ENCODE peak calls at places on chromosomes 16 and 17, in seven cellular contexts. H is mesenchymal stem cell, U is neuronal stem cell, F is IMR-90, W is H9, K is trophoblast cell, S is H1. G is an unnamed sample.

GRCh38 chr16:34803683-34804416 is 1344.4 kb downstream of the TP53TG3F start:
- DNase-seq in H (no peak), U (no peak), F (no peak), W (no peak), K (no peak), S (no peak), G (no peak)

GRCh38 chr16:56355221-56355620 is 70.1 kb downstream of the AMFR start:
- DNase-seq in H (no peak), U (no peak), F (no peak), W (no peak), K (no peak), S (no peak), G (no peak)

GRCh38 chr16:54655171-54655590 is 275.5 kb upstream of the IRX5 start:
- DNase-seq in H (no peak), U (no peak), F (no peak), W (no peak), K (no peak), S (no peak), G (peak; percentile 39)

GRCh38 chr16:11836653-11837244 is 14.6 kb downstream of the RSL1D1 start:
- DNase-seq in H (peak; percentile 57), U (no peak), F (peak; percentile 87), W (no peak), K (peak; percentile 51), S (peak; percentile 29), G (peak; percentile 86)

GRCh38 chr17:3913531-3914318 is 2.5 kb downstream of the P2RX1 start:
- DNase-seq in H (peak; percentile 80), U (peak; percentile 74), F (peak; percentile 76), W (peak; percentile 94), K (peak; percentile 76), S (peak; percentile 58), G (peak; percentile 78)

GRCh38 chr17:7809086-7809790 is 24.8 kb upstream of the KDM6B start:
- DNase-seq in H (no peak), U (no peak), F (no peak), W (no peak), K (no peak), S (no peak), G (no peak)

GRCh38 chr17:17024778-17025300 is 17.4 kb upstream of the MPRIP start:
- DNase-seq in H (no peak), U (no peak), F (no peak), W (no peak), K (no peak), S (no peak), G (no peak)

GRCh38 chr17:83008526-83008925 is 70.9 kb upstream of the METRNL start:
- DNase-seq in H (no peak), U (no peak), F (no peak), W (no peak), K (no peak), S (no peak), G (no peak)

GRCh38 chr16:1090620-1091587 is 5.1 kb downstream of the C1QTNF8 start:
- DNase-seq in H (no peak), U (no peak), F (no peak), W (no peak), K (no peak), S (no peak), G (no peak)

GRCh38 chr17:41160648-41161047 is at the start of gene KRTAP4-4:
- DNase-seq in H (no peak), U (no peak), F (no peak), W (no peak), K (no peak), S (no peak), G (no peak)

GRCh38 chr17:22233382-22233781 is 541.1 kb downstream of the KCNJ18 start:
- DNase-seq in H (no peak), U (no peak), F (no peak), W (no peak), K (no peak), S (no peak), G (peak; percentile 19)

GRCh38 chr17:43536236-43537088 is 9.7 kb downstream of the ETV4 start:
- DNase-seq in H (peak; percentile 83), U (no peak), F (peak; percentile 71), W (peak; percentile 46), K (peak; percentile 94), S (no peak), G (peak; percentile 82)

GRCh38 chr17:72270530-72270929 is 149.7 kb downstream of the SOX9 start:
- DNase-seq in H (peak; percentile 1), U (no peak), F (peak; percentile 3), W (no peak), K (no peak), S (no peak), G (no peak)

GRCh38 chr17:76868669-76869208 is 535 bp downstream of the MGAT5B start:
- DNase-seq in H (no peak), U (no peak), F (no peak), W (no peak), K (peak; percentile 59), S (no peak), G (no peak)

GRCh38 chr17:9473716-9474115 is 101.9 kb downstream of the STX8 start:
- DNase-seq in H (peak; percentile 16), U (no peak), F (peak; percentile 49), W (no peak), K (peak; percentile 55), S (no peak), G (no peak)

GRCh38 chr17:66441012-66441703 is 138.7 kb downstream of the PRKCA start:
- DNase-seq in H (no peak), U (no peak), F (no peak), W (no peak), K (peak; percentile 38), S (no peak), G (no peak)

GRCh38 chr17:44587339-44587738 is 30.1 kb downstream of the FZD2 start:
- DNase-seq in H (peak; percentile 97), U (no peak), F (peak; percentile 91), W (peak; percentile 78), K (peak; percentile 92), S (no peak), G (peak; percentile 98)

GRCh38 chr17:49928826-49929475 is 40.0 kb upstream of the DLX4 start:
- DNase-seq in H (no peak), U (no peak), F (peak; percentile 17), W (no peak), K (no peak), S (no peak), G (peak; percentile 74)

GRCh38 chr16:593807-594206 is 3.9 kb downstream of the RAB40C start:
- DNase-seq in H (no peak), U (no peak), F (no peak), W (no peak), K (no peak), S (no peak), G (no peak)

DNA sequence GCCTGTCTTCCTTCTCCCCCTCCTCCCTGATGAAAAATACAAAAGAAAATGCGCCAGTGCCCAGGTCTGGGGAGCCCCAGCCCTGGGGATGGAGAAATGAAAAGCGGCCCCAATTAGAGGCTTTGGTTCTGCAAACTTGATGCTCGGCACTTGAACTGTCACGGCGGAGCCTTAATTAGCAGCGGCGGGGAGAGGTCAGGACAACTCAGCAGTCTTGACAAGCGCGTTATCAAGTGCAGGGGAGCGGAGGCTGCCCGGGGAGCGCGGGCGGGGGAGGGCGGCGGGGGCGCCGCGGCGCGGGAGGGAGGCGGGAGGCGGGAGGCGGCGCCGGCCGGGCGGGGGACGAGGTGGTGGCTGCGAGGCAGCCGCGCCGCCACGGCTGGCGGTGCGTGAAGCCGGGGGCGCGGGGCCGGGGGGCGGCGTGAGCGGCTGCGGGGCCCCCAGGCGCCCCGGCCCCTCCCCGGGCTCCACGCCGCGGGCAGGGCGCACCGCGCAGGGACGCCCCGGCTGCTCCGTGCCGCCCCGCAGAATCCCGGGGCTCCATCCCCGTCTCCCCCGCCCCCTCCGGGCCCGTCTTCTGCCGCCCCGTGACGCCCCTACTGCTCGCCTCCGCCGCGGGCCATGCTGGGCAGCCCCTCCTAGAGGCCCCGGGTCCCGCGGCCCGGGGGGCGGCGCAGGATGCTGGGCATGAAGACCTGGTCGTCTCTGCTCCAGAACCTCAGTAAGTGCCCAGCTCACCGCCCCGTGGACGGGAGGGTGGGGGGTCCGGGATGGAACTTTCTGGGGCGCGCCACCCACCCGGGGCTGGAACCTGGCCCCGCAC is 150.5 kb upstream of the GSE1 start:
- DNase-seq in H (peak; percentile 41), U (peak; percentile 49), F (no peak), W (no peak), K (peak; percentile 21), S (no peak), G (peak; percentile 57)
- H3K4me1 ChIP-seq in H (peaks cover 71% of the 10 kb centered on the region), U (peaks cover 51% of the 10 kb centered on the region), F (peaks cover 33% of the 10 kb centered on the region), W (peaks cover 8% of the 10 kb centered on the region), K (peaks cover 35% of the 10 kb centered on the region), S (peaks cover 33% of the 10 kb centered on the region), G (peaks cover 13% of the 10 kb centered on the region)

DNA sequence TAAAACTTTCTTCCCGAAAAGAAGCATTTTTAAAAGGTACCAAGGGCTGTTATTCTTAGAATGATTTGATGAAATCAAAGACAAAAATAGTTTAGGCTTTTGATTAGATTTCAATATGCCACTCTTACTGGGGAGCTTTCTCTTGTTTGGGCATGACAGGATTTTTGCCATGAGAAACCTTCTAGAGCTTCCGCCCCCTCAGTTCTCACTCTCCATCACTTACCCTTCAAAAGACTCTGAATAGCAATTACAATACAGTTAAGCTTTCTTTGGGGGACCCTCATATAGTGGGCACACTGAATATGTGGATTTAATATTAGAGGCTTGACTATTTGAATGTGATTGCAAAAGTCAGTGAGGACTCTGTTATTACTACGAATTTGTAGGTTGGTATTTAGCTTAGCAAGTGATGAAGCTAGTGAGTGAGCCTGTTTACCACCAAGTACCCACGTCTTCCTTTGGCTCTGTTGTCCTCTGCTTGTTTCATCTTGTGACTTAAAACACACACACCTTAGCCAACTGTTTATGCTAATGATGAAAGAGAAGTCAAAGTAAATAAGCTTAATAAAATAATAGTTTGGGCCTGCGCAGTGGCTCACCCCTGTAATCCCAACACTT is 158.7 kb upstream of the TBX2 start:
- DNase-seq in H (no peak), U (no peak), F (no peak), W (no peak), K (no peak), S (no peak), G (no peak)
- H3K18ac ChIP-seq in H (no peak overlapping the region), U (no peak overlapping the region), F (peak overlapping the region; percentile 62), W (no peak overlapping the region), K (no peak overlapping the region), S (no peak overlapping the region), G (no peak overlapping the region)

DNA sequence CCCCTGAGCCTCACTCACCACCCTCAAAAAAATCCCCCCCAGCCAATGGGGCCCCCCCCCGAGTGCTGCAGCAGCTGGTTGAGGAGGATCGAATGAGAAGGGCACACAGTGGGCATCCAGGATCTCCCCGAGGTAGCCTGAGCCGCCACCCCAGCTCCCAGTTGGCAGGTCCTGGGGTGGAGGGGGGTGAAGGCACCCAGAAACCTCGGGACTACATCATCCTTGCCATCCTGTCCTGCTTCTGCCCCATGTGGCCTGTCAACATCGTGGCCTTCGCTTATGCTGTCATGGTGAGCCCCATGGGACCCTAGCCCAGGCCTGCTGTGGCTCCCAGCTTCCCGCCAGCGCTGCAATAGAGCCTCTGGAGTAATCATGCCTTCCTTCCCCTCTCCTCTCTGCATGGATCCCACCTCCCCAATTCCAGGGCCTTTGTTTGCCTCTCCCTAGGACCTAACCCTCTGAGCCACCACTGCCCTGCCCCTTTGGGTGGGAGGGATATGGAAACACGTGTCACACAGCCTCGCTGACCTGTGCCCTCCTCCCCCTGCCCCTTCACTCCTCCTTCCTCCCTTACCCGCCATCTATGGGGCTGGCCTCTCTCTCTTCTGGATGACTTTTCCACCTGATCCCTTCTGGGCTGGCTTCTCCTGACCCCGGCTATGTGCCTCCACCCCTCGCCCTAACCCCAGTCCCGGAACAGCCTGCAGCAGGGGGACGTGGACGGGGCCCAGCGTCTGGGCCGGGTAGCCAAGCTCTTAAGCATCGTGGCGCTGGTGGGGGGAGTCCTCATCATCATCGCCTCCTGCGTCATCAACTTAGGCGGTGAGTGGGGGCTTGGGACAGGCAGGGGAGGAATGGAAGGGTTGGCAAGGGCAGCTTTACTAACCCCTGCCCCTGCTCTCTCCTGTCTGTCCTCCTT is 1.9 kb downstream of the PRRT2 start:
- DNase-seq in H (no peak), U (no peak), F (no peak), W (no peak), K (no peak), S (no peak), G (no peak)
- H3K4me1 ChIP-seq in H (peaks cover 54% of the 10 kb centered on the region), U (peaks cover 51% of the 10 kb centered on the region), F (peaks cover 23% of the 10 kb centered on the region), W (peaks cover 6% of the 10 kb centered on the region), K (peaks cover 43% of the 10 kb centered on the region), S (peaks cover 47% of the 10 kb centered on the region), G (peaks cover 23% of the 10 kb centered on the region)

GRCh38 chr17:58081641-58082340 is 1.4 kb upstream of the DYNLL2 start:
- DNase-seq in H (no peak), U (peak; percentile 61), F (no peak), W (peak; percentile 62), K (no peak), S (no peak), G (no peak)
- H3K18ac ChIP-seq in H (no peak overlapping the region), U (peak overlapping the region; percentile 51), F (no peak overlapping the region), W (no peak overlapping the region), K (peak overlapping the region; percentile 91), S (peak overlapping the region; percentile 99), G (peak overlapping the region; percentile 85)

G was measured in mesendoderm.